ENCODE peak calls at places on chromosome 22, in four cellular contexts. I is A172, A is cardiac muscle cell, U is fibroblast of lung. N is an unnamed sample.

GRCh38 chr22:44363214-44363979 is 50.6 kb upstream of the SHISAL1 start:
- DNase-seq in I (peak; percentile 84), U (peak; percentile 98), A (no peak), N (peak; percentile 94)

GRCh38 chr22:20247010-20247505 is 21.1 kb downstream of the RTN4R start:
- DNase-seq in I (peak; percentile 68), A (peak; percentile 35), U (peak; percentile 56), N (no peak)

GRCh38 chr22:32810241-32811133 is 9.0 kb downstream of the TIMP3 start:
- DNase-seq in I (no peak), U (peak; percentile 30), A (peak; percentile 35), N (no peak)

GRCh38 chr22:20573176-20573829 is 65.9 kb downstream of the MED15 start:
- DNase-seq in A (no peak), I (no peak), U (no peak), N (no peak)

GRCh38 chr22:22753526-22754267 is 109.3 kb downstream of the GGTLC2 start:
- DNase-seq in U (peak; percentile 2), A (no peak), I (peak; percentile 25), N (no peak)

GRCh38 chr22:50001388-50002231 is 11.0 kb downstream of the IL17REL start:
- DNase-seq in A (no peak), I (no peak), U (no peak), N (no peak)

GRCh38 chr22:50601669-50602337 is 1.2 kb downstream of the MAPK8IP2 start:
- DNase-seq in A (no peak), U (no peak), I (no peak), N (no peak)

GRCh38 chr22:46104170-46104880 is 46.0 kb upstream of the PPARA start:
- DNase-seq in U (peak; percentile 61), I (no peak), A (no peak), N (no peak)

GRCh38 chr22:31945478-31945815 is 1.1 kb downstream of the YWHAH start:
- DNase-seq in A (no peak), U (no peak), I (no peak), N (no peak)

GRCh38 chr22:46454910-46455269 is 82.5 kb downstream of the CELSR1 start:
- DNase-seq in A (no peak), I (peak; percentile 73), U (peak; percentile 54), N (no peak)

GRCh38 chr22:19903031-19903430 is 38.5 kb upstream of the COMT start:
- DNase-seq in A (peak; percentile 66), U (no peak), I (no peak), N (no peak)

GRCh38 chr22:39559456-39560105 is 11.0 kb upstream of the CACNA1I start:
- DNase-seq in U (no peak), A (peak; percentile 43), I (peak; percentile 33), N (no peak)

GRCh38 chr22:49207008-49207775 is 620.5 kb downstream of the BRD1 start:
- DNase-seq in U (no peak), A (no peak), I (no peak), N (no peak)

GRCh38 chr22:35369996-35370395 is 10.9 kb upstream of the HMOX1 start:
- DNase-seq in U (no peak), I (no peak), A (no peak), N (no peak)

GRCh38 chr22:37485006-37485713 is 1.0 kb downstream of the MFNG start:
- DNase-seq in A (no peak), I (no peak), U (no peak), N (no peak)

GRCh38 chr22:27531782-27532530 is 269.6 kb downstream of the MN1 start:
- DNase-seq in A (peak; percentile 24), I (peak; percentile 60), U (peak; percentile 98), N (peak; percentile 42)

GRCh38 chr22:24471570-24471969 is 23.6 kb upstream of the UPB1 start:
- DNase-seq in U (peak; percentile 97), A (no peak), I (no peak), N (peak; percentile 50)

GRCh38 chr22:37998543-37998942 is 14.2 kb upstream of the SOX10 start:
- DNase-seq in U (peak; percentile 6), A (peak; percentile 30), I (peak; percentile 7), N (no peak)

N was measured in AG04450.